ENCODE peak calls at places on chromosomes 1 and 21, in eight cellular contexts. M, P, K, Q, V, H, G and W are unnamed samples.

GRCh38 chr1:24286246-24287010 is 32.7 kb upstream of the GRHL3 start:
- DNase-seq in M (no peak), P (no peak), K (no peak), Q (no peak), V (no peak), H (no peak), G (peak), W (no peak)

GRCh38 chr1:48560114-48560513 is 88.1 kb upstream of the SPATA6 start:
- DNase-seq in M (no peak), P (no peak), K (no peak), Q (no peak), V (no peak), H (no peak), G (no peak), W (no peak)

GRCh38 chr1:240962086-240962485 is 350.1 kb upstream of the GREM2 start:
- DNase-seq in M (no peak), P (no peak), K (no peak), Q (no peak), V (no peak), H (no peak), G (no peak), W (no peak)

GRCh38 chr1:205351984-205352713 is 4.6 kb downstream of the KLHDC8A start:
- DNase-seq in M (peak), P (no peak), K (no peak), Q (no peak), V (no peak), H (peak), G (peak), W (no peak)

GRCh38 chr21:38863843-38864363 is 58.2 kb downstream of the ETS2 start:
- DNase-seq in M (no peak), P (no peak), K (no peak), Q (no peak), V (no peak), H (no peak), G (no peak), W (no peak)

GRCh38 chr1:49864597-49864996 is 159.2 kb downstream of the AGBL4 start:
- DNase-seq in M (no peak), P (no peak), K (no peak), Q (no peak), V (no peak), H (no peak), G (no peak), W (no peak)

GRCh38 chr1:57966751-57967406 is 543.0 kb upstream of the DAB1 start:
- DNase-seq in M (no peak), P (no peak), K (no peak), Q (no peak), V (no peak), H (no peak), G (peak), W (no peak)

GRCh38 chr1:9182784-9183257 is 51.8 kb upstream of the H6PD start:
- DNase-seq in M (no peak), P (no peak), K (no peak), Q (peak), V (no peak), H (peak), G (peak), W (no peak)

GRCh38 chr21:43639470-43640178 is 19.7 kb downstream of the HSF2BP start:
- DNase-seq in M (no peak), P (no peak), K (no peak), Q (no peak), V (no peak), H (no peak), G (no peak), W (no peak)

DNA sequence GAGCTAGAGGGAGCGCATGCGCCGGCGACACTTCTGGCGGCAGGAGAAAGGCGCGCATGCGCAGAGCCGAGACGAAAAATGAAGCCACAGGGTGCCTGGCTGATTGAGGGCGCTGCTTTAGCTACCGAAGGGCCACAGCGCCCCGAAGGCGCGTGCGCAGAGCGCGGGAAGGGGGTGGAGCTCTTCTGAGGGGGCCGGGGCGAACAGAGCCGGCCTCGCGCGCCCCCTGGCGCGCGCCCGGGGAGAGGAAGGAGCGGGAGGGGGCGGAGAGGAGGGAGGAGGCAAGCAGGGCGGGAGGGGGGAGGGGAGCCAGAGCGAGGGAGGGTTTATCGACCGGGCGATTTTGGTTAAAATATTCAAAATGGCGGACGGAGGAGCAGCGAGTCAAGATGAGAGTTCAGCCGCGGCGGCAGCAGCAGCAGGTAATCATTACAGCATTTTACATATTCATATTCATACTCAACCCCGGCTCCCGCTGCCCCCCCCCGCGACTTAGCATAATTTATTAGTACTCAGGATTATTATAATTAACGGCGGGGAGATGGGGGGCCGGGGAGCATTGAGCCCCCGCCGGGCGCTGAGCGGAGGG is at the start of gene POU2F1:
- DNase-seq in M (peak), P (peak), K (peak), Q (peak), V (peak), H (peak), G (peak), W (peak)
- TF ChIP-seq POLR2A in M (peak), P (peak), K (peak), Q (peak), V (peak), H (peak), G (peak), W (peak)

GRCh38 chr1:202348005-202348508 is 442 bp upstream of the PPP1R12B start:
- DNase-seq in M (no peak), P (no peak), K (no peak), Q (no peak), V (no peak), H (no peak), G (no peak), W (no peak)
- H3K4me3 ChIP-seq in M (no peak), P (no peak), K (no peak), Q (no peak), V (no peak), H (no peak), G (peak), W (no peak)

DNA sequence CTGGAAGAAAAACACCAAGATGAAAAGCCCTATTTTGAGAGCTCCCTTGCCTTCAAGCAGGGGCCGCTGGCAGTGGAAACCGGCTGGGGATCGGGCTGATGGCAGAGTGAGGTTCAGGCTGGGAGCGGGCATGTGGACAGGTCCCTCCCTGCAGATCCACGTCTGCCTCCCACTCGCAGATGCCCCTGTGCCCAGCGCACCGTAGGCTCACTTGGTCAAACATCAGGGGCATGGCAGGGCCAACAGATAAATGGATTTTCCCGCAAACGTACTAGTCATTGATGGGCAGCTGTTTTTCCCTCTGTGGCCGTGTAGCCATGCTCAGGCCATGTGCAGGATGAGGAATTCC is 6.6 kb upstream of the C1orf174 start:
- DNase-seq in M (no peak), P (no peak), K (no peak), Q (no peak), V (no peak), H (no peak), G (no peak), W (no peak)
- TF ChIP-seq POLR2A in M (no peak), P (no peak), K (no peak), Q (no peak), V (no peak), H (no peak), G (no peak), W (no peak)

DNA sequence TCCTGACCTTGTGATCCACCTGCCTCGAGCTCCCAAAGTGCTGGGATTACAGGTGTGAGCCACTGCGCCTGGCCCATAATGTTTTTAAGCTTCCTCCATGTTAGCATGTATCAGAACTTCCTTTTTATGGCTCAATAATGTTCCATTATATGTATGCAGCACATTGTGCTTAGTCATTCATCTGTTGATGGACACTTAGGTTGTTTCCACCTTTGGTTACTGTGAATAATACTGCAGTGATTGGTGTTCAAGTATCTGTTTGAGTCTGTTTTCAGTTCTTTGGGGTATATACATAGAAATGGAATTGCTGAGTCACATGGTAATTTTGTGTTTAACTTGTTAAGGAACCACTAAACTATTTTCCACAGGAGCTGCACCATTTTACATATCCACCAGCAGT is 17.7 kb downstream of the CMPK1 start:
- DNase-seq in M (no peak), P (no peak), K (no peak), Q (no peak), V (no peak), H (no peak), G (no peak), W (no peak)
- H3K4me3 ChIP-seq in M (no peak), P (no peak), K (no peak), Q (no peak), V (no peak), H (no peak), G (no peak), W (no peak)

GRCh38 chr1:199272690-199273089 is 633.9 kb downstream of the PTPRC start:
- DNase-seq in M (no peak), P (peak), K (no peak), Q (peak), V (peak), H (no peak), G (no peak), W (no peak)
- TF ChIP-seq POLR2A in M (no peak), P (no peak), K (no peak), Q (no peak), V (no peak), H (no peak), G (no peak), W (no peak)

GRCh38 chr1:192629602-192630001 is 6.3 kb upstream of the RGS13 start:
- DNase-seq in M (no peak), P (no peak), K (no peak), Q (no peak), V (no peak), H (no peak), G (no peak), W (no peak)

GRCh38 chr1:192626366-192627179 is 9.4 kb upstream of the RGS13 start:
- DNase-seq in M (no peak), P (no peak), K (no peak), Q (no peak), V (no peak), H (no peak), G (no peak), W (no peak)

GRCh38 chr1:192630521-192631287 is 5.2 kb upstream of the RGS13 start:
- DNase-seq in M (no peak), P (no peak), K (no peak), Q (no peak), V (no peak), H (no peak), G (no peak), W (no peak)

GRCh38 chr1:192627901-192628300 is 8.0 kb upstream of the RGS13 start:
- DNase-seq in M (no peak), P (no peak), K (no peak), Q (no peak), V (no peak), H (no peak), G (no peak), W (no peak)

GRCh38 chr1:192628406-192629057 is 7.4 kb upstream of the RGS13 start:
- DNase-seq in M (no peak), P (no peak), K (no peak), Q (no peak), V (no peak), H (no peak), G (no peak), W (no peak)
- H3K4me3 ChIP-seq in M (no peak), P (no peak), K (no peak), Q (no peak), V (no peak), H (no peak), G (no peak), W (no peak)

DNA sequence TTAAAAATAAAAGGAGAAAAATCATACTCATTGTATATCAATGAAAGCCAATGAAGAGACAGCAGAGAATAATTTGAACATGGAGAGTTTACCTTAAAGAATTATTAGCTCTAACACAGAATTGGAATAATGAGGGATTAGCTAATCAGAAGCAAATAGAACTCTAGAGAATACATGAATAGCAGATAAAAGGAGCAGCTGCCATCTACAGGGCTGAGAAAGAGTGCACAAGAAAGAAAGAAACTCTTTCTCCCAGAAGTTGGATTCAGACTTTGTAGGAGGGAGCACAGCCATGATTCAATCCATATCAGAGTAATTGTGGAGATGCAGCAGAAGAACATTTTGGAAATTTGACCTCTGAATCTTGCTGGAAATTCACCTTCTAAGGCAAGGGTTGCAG is 1171.2 kb downstream of the PLA2G4A start:
- DNase-seq in M (no peak), P (no peak), K (no peak), Q (no peak), V (no peak), H (no peak), G (no peak), W (no peak)
- TF ChIP-seq POLR2A in M (no peak), P (no peak), K (no peak), Q (no peak), V (no peak), H (no peak), G (no peak), W (no peak)

GRCh38 chr1:230600111-230601000 is 41.9 kb upstream of the COG2 start:
- DNase-seq in M (no peak), P (no peak), K (no peak), Q (no peak), V (no peak), H (no peak), G (no peak), W (no peak)
- H3K4me3 ChIP-seq in M (no peak), P (no peak), K (no peak), Q (no peak), V (no peak), H (no peak), G (no peak), W (no peak)

GRCh38 chr1:203287109-203287893 is 18.0 kb upstream of the BTG2 start:
- DNase-seq in M (peak), P (peak), K (no peak), Q (peak), V (peak), H (peak), G (no peak), W (peak)
- TF ChIP-seq POLR2A in M (no peak), P (no peak), K (no peak), Q (peak), V (peak), H (no peak), G (no peak), W (peak)

DNA sequence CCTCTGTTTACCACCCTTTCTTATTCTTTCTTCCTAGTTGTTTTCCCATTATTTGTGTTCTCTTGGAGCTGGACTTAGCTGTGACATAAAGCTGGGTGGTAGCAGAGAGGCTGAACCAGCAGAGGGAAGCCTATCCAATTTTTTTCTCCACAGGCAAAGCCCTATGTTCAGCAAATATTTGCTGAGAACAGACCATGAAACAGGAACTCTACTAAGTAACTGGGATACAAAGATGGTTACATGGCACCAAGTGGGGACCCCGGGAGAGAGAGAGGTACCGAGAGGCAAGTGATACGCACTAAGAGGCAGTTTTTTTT is 6.6 kb downstream of the CFAP141 start:
- DNase-seq in M (no peak), P (no peak), K (no peak), Q (no peak), V (no peak), H (no peak), G (no peak), W (no peak)
- H3K4me3 ChIP-seq in M (no peak), P (no peak), K (no peak), Q (no peak), V (no peak), H (no peak), G (no peak), W (no peak)